ENCODE peak calls at places on chromosomes 12 and 14, in four cellular contexts. P is A172, I is cardiac fibroblast, J is head of caudate nucleus. Q is an unnamed sample.

GRCh38 chr12:1660304-1661187 is 30.3 kb upstream of the ADIPOR2 start:
- DNase-seq in J (peak), I (peak), P (no peak), Q (peak)

GRCh38 chr12:27751386-27752047 is 28.5 kb upstream of the KLHL42 start:
- DNase-seq in J (peak), P (no peak), I (no peak), Q (no peak)

GRCh38 chr14:55588259-55588699 is 8.3 kb downstream of the KTN1 start:
- DNase-seq in P (no peak), I (no peak), J (no peak), Q (no peak)

GRCh38 chr14:23582906-23583760 is 4.5 kb upstream of the JPH4 start:
- DNase-seq in P (no peak), J (no peak), I (no peak), Q (no peak)

GRCh38 chr12:67754933-67755697 is 106.6 kb downstream of the DYRK2 start:
- DNase-seq in I (no peak), J (no peak), P (no peak), Q (no peak)

GRCh38 chr12:128486951-128487350 is 220.0 kb downstream of the TMEM132C start:
- DNase-seq in P (no peak), I (peak), J (peak), Q (no peak)

GRCh38 chr14:30525833-30526232 is 33.1 kb upstream of the G2E3 start:
- DNase-seq in I (peak), P (no peak), J (no peak), Q (peak)

GRCh38 chr12:115570271-115570777 is 707.2 kb downstream of the MED13L start:
- DNase-seq in P (no peak), I (no peak), J (no peak), Q (no peak)

GRCh38 chr14:95679148-95679547 is 7.1 kb upstream of the TCL1B start:
- DNase-seq in I (no peak), J (no peak), P (no peak), Q (no peak)

GRCh38 chr12:124577986-124578385 is 10.6 kb upstream of the NCOR2 start:
- DNase-seq in I (no peak), J (no peak), P (no peak), Q (no peak)

GRCh38 chr14:42140001-42140400 is 533.3 kb downstream of the LRFN5 start:
- DNase-seq in J (no peak), P (no peak), I (no peak), Q (no peak)

GRCh38 chr12:25824729-25825128 is 133.8 kb upstream of the RASSF8 start:
- DNase-seq in I (peak), J (no peak), P (no peak), Q (no peak)

GRCh38 chr12:113528606-113529005 is 56.9 kb upstream of the LHX5 start:
- DNase-seq in J (no peak), I (no peak), P (no peak), Q (no peak)

GRCh38 chr12:65524666-65525065 is 246.2 kb downstream of the MSRB3 start:
- DNase-seq in I (peak), P (peak), J (no peak), Q (peak)

GRCh38 chr12:10136637-10137205 is 6.7 kb upstream of the CLEC7A start:
- DNase-seq in I (no peak), P (no peak), J (no peak), Q (no peak)

GRCh38 chr12:47652491-47653234 is 53.2 kb downstream of the RPAP3 start:
- DNase-seq in J (no peak), I (no peak), P (no peak), Q (no peak)

GRCh38 chr12:62635630-62636029 is 169.0 kb downstream of the MON2 start:
- DNase-seq in P (no peak), I (no peak), J (no peak), Q (no peak)

GRCh38 chr12:14239935-14240872 is 125.3 kb upstream of the ATF7IP start:
- DNase-seq in J (no peak), P (no peak), I (no peak), Q (no peak)

GRCh38 chr14:95026851-95027463 is 130.4 kb downstream of the DICER1 start:
- DNase-seq in P (no peak), I (no peak), J (no peak), Q (no peak)

GRCh38 chr12:2211119-2211518 is 158.3 kb downstream of the CACNA1C start:
- DNase-seq in P (no peak), I (no peak), J (no peak), Q (no peak)

GRCh38 chr12:16300706-16301105 is 23.2 kb upstream of the SLC15A5 start:
- DNase-seq in P (no peak), I (peak), J (no peak), Q (no peak)